ENCODE peak calls at places on chromosome 5, in four cellular contexts. S, A, L and F are unnamed samples.

GRCh38 chr5:11273180-11273882 is 512.3 kb upstream of the DAP start:
- DNase-seq in S (no peak), A (no peak), L (no peak), F (no peak)

GRCh38 chr5:7714119-7714518 is 136.8 kb downstream of the CFAP90 start:
- DNase-seq in S (no peak), A (no peak), L (no peak), F (no peak)

GRCh38 chr5:150502106-150502505 is 5.8 kb upstream of the NDST1 start:
- DNase-seq in S (no peak), A (no peak), L (no peak), F (no peak)

GRCh38 chr5:74233571-74233970 is 407.0 kb downstream of the ENC1 start:
- DNase-seq in S (no peak), A (no peak), L (no peak), F (no peak)

GRCh38 chr5:4661851-4662250 is 478.3 kb upstream of the ADAMTS16 start:
- DNase-seq in S (no peak), A (no peak), L (no peak), F (no peak)

GRCh38 chr5:14946813-14947640 is 75.4 kb upstream of the ANKH start:
- DNase-seq in S (no peak), A (peak), L (peak), F (no peak)

GRCh38 chr5:94010814-94011213 is 269.4 kb upstream of the POU5F2 start:
- DNase-seq in S (no peak), A (no peak), L (no peak), F (no peak)

GRCh38 chr5:11234501-11234911 is 473.5 kb upstream of the DAP start:
- DNase-seq in S (peak), A (no peak), L (no peak), F (no peak)

GRCh38 chr5:74199436-74200210 is 440.9 kb downstream of the ENC1 start:
- DNase-seq in S (no peak), A (no peak), L (no peak), F (no peak)

GRCh38 chr5:164597293-164597900 is 1092.0 kb downstream of the MAT2B start:
- DNase-seq in S (peak), A (no peak), L (no peak), F (peak)

GRCh38 chr5:113119271-113119924 is 142.8 kb downstream of the DCP2 start:
- DNase-seq in S (no peak), A (peak), L (peak), F (peak)

GRCh38 chr5:32100230-32100629 is 73.9 kb downstream of the GOLPH3 start:
- DNase-seq in S (no peak), A (no peak), L (no peak), F (no peak)

GRCh38 chr5:109718216-109718615 is 28.5 kb downstream of the MAN2A1 start:
- DNase-seq in S (no peak), A (no peak), L (no peak), F (no peak)

GRCh38 chr5:135441256-135441915 is 5.8 kb downstream of the DCANP1 start:
- DNase-seq in S (peak), A (no peak), L (peak), F (no peak)

GRCh38 chr5:179261301-179262125 is 83.7 kb downstream of the ADAMTS2 start:
- DNase-seq in S (peak), A (no peak), L (no peak), F (no peak)

GRCh38 chr5:14223372-14223771 is 80.2 kb downstream of the TRIO start:
- DNase-seq in S (no peak), A (no peak), L (no peak), F (no peak)

GRCh38 chr5:14920121-14920520 is 48.5 kb upstream of the ANKH start:
- DNase-seq in S (no peak), A (no peak), L (no peak), F (no peak)

GRCh38 chr5:109693535-109694152 is 3.9 kb downstream of the MAN2A1 start:
- DNase-seq in S (no peak), A (no peak), L (no peak), F (peak)

GRCh38 chr5:149694007-149694406 is 36.1 kb upstream of the PPARGC1B start:
- DNase-seq in S (no peak), A (no peak), L (no peak), F (no peak)

GRCh38 chr5:14424011-14424685 is 157.4 kb upstream of the OTULINL start:
- DNase-seq in S (no peak), A (no peak), L (no peak), F (no peak)

GRCh38 chr5:38556115-38556598 is 289 bp downstream of the LIFR start:
- DNase-seq in S (no peak), A (no peak), L (no peak), F (no peak)

GRCh38 chr5:171600736-171601265 is 181.4 kb downstream of the FGF18 start:
- DNase-seq in S (peak), A (peak), L (no peak), F (no peak)

GRCh38 chr5:107985144-107985543 is 314.4 kb upstream of the EFNA5 start:
- DNase-seq in S (no peak), A (peak), L (no peak), F (peak)

GRCh38 chr5:164076571-164076970 is 571.2 kb downstream of the MAT2B start:
- DNase-seq in S (no peak), A (no peak), L (no peak), F (no peak)

GRCh38 chr5:69444127-69444754 is 29.3 kb downstream of the MARVELD2 start:
- DNase-seq in S (no peak), A (no peak), L (no peak), F (no peak)

GRCh38 chr5:90558344-90559192 is at the start of gene ADGRV1:
- DNase-seq in S (peak), A (peak), L (peak), F (peak)

GRCh38 chr5:84392836-84393235 is 8.2 kb upstream of the EDIL3 start:
- DNase-seq in S (no peak), A (no peak), L (no peak), F (no peak)

GRCh38 chr5:111532873-111533272 is 20.5 kb upstream of the STARD4 start:
- DNase-seq in S (no peak), A (no peak), L (no peak), F (no peak)

GRCh38 chr5:175003531-175003930 is 279.1 kb downstream of the MSX2 start:
- DNase-seq in S (no peak), A (no peak), L (no peak), F (peak)

GRCh38 chr5:124289641-124290201 is 456.7 kb downstream of the ZNF608 start:
- DNase-seq in S (peak), A (peak), L (peak), F (peak)

GRCh38 chr5:131156971-131157370 is 8.1 kb downstream of the HINT1 start:
- DNase-seq in S (no peak), A (no peak), L (no peak), F (no peak)

GRCh38 chr5:88679638-88680037 is 203.3 kb downstream of the MEF2C start:
- DNase-seq in S (no peak), A (no peak), L (no peak), F (no peak)
- H3K4me3 ChIP-seq in S (no peak), A (peak), L (no peak), F (no peak)

DNA sequence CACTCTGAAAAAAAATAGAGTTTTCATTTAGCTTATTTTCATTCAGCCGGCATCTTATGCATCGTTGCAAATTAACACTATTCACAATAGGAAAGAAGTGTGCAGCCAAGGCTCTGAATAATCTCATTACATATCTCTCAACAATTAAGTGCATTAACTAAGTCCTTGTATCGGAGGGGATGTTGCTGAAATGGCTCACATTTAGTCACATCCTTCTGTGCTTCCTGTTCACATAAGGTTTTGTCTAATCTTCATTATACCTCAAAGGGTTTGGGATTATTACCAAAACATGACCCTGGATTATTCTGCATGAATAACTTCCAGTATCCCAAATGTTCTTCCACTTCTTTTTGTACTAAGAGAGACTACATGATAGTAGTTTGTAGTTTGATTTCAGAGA is 278.0 kb upstream of the GRIA1 start:
- DNase-seq in S (no peak), A (no peak), L (no peak), F (no peak)
- H3K27ac ChIP-seq in S (no peak), A (no peak), L (no peak), F (no peak)

GRCh38 chr5:3597727-3598082 is 2.1 kb downstream of the IRX1 start:
- DNase-seq in S (peak), A (no peak), L (no peak), F (no peak)
- H3K4me3 ChIP-seq in S (peak), A (no peak), L (no peak), F (peak)

GRCh38 chr5:96070625-96071246 is 109.1 kb upstream of the ELL2 start:
- DNase-seq in S (no peak), A (no peak), L (no peak), F (no peak)
- H3K27ac ChIP-seq in S (no peak), A (no peak), L (no peak), F (no peak)

GRCh38 chr5:132256086-132256782 is 1.3 kb upstream of the PDLIM4 start:
- DNase-seq in S (peak), A (no peak), L (no peak), F (no peak)

GRCh38 chr5:132258102-132259060 is 885 bp downstream of the PDLIM4 start:
- DNase-seq in S (peak), A (peak), L (peak), F (peak)

GRCh38 chr5:132254321-132254977 is 3.0 kb upstream of the PDLIM4 start:
- DNase-seq in S (peak), A (peak), L (no peak), F (no peak)

GRCh38 chr5:132257131-132258101 is at the start of gene PDLIM4:
- DNase-seq in S (peak), A (peak), L (peak), F (peak)

DNA sequence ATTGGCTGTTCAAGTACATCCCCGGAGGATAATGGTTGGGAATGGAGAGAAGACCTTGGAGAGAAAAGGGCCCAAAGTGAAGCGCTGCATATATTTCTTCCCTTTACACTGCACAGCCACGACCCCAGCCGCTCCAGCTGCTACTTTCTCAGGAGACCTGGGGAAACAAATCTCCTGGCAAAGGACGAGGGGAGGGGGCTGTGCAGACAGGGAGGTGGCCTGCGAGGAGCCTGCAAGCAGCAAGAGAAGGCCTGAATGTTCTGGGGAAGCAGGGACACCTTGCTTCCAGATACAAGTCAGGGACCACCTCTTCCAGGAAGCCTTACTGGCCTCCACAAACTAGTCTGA is 739 bp upstream of the PDLIM4 start:
- DNase-seq in S (no peak), A (no peak), L (no peak), F (no peak)
- H3K4me3 ChIP-seq in S (peak), A (no peak), L (peak), F (peak)

GRCh38 chr5:80860934-80861613 is 99.1 kb upstream of the RASGRF2 start:
- DNase-seq in S (no peak), A (no peak), L (no peak), F (no peak)
- H3K27ac ChIP-seq in S (no peak), A (no peak), L (no peak), F (no peak)

GRCh38 chr5:170302729-170303501 is 5.3 kb upstream of the LCP2 start:
- DNase-seq in S (no peak), A (peak), L (no peak), F (no peak)
- H3K4me3 ChIP-seq in S (no peak), A (no peak), L (no peak), F (no peak)

GRCh38 chr5:78747703-78748359 is 99.3 kb upstream of the LHFPL2 start:
- DNase-seq in S (peak), A (no peak), L (no peak), F (peak)
- H3K27ac ChIP-seq in S (no peak), A (no peak), L (no peak), F (peak)